ENCODE peak calls at places on chromosome 10, in nine cellular contexts. One of them, this sample, is unnamed.
A peak's percentile ranks its signal among the peaks of the same experiment; 100 is the strongest.

GRCh38 chr10:132449051-132449825 is 52.2 kb downstream of the PWWP2B start:
- DNase-seq in CD8-positive, alpha-beta T cell: no peak
- DNase-seq in brain microvascular endothelial cell: no peak
- DNase-seq in HFF-Myc: no peak
- DNase-seq in ovary: no peak
- DNase-seq in GM23338: no peak
- DNase-seq in left ventricle myocardium inferior: no peak
- DNase-seq in thoracic aorta: no peak
- DNase-seq in Panc1: no peak
- DNase-seq in this sample: no peak

GRCh38 chr10:91622601-91623000 is 10.3 kb downstream of the PPP1R3C start:
- DNase-seq in Panc1: no peak
- DNase-seq in brain microvascular endothelial cell: no peak
- DNase-seq in HFF-Myc: no peak
- DNase-seq in GM23338: no peak
- DNase-seq in ovary: no peak
- DNase-seq in CD8-positive, alpha-beta T cell: no peak
- DNase-seq in thoracic aorta: no peak
- DNase-seq in left ventricle myocardium inferior: no peak
- DNase-seq in this sample: no peak

GRCh38 chr10:89122431-89123066 is 84.6 kb downstream of the CH25H start:
- DNase-seq in left ventricle myocardium inferior: no peak
- DNase-seq in CD8-positive, alpha-beta T cell: no peak
- DNase-seq in brain microvascular endothelial cell: no peak
- DNase-seq in ovary: no peak
- DNase-seq in GM23338: no peak
- DNase-seq in Panc1: no peak
- DNase-seq in HFF-Myc: no peak
- DNase-seq in thoracic aorta: no peak
- DNase-seq in this sample: no peak

GRCh38 chr10:26593896-26594295 is 103.6 kb upstream of the PDSS1 start:
- DNase-seq in CD8-positive, alpha-beta T cell: no peak
- DNase-seq in GM23338: peak; percentile 60
- DNase-seq in HFF-Myc: no peak
- DNase-seq in ovary: no peak
- DNase-seq in Panc1: no peak
- DNase-seq in left ventricle myocardium inferior: no peak
- DNase-seq in brain microvascular endothelial cell: no peak
- DNase-seq in thoracic aorta: no peak
- DNase-seq in this sample: no peak

GRCh38 chr10:29023678-29024077 is 265.2 kb upstream of the LYZL1 start:
- DNase-seq in ovary: no peak
- DNase-seq in HFF-Myc: no peak
- DNase-seq in brain microvascular endothelial cell: no peak
- DNase-seq in left ventricle myocardium inferior: no peak
- DNase-seq in GM23338: no peak
- DNase-seq in CD8-positive, alpha-beta T cell: no peak
- DNase-seq in thoracic aorta: no peak
- DNase-seq in Panc1: no peak
- DNase-seq in this sample: no peak

GRCh38 chr10:128879441-128880175 is 587.4 kb upstream of the MGMT start:
- DNase-seq in Panc1: no peak
- DNase-seq in ovary: no peak
- DNase-seq in brain microvascular endothelial cell: no peak
- DNase-seq in CD8-positive, alpha-beta T cell: no peak
- DNase-seq in HFF-Myc: no peak
- DNase-seq in thoracic aorta: no peak
- DNase-seq in GM23338: no peak
- DNase-seq in left ventricle myocardium inferior: no peak
- DNase-seq in this sample: no peak

GRCh38 chr10:132807621-132808049 is 21.7 kb upstream of the NKX6-2 start:
- DNase-seq in brain microvascular endothelial cell: no peak
- DNase-seq in GM23338: no peak
- DNase-seq in thoracic aorta: no peak
- DNase-seq in HFF-Myc: no peak
- DNase-seq in ovary: no peak
- DNase-seq in Panc1: no peak
- DNase-seq in left ventricle myocardium inferior: peak; percentile 9
- DNase-seq in CD8-positive, alpha-beta T cell: no peak
- DNase-seq in this sample: no peak

GRCh38 chr10:49534670-49535381 is 4.1 kb downstream of the ERCC6 start:
- DNase-seq in thoracic aorta: no peak
- DNase-seq in Panc1: no peak
- DNase-seq in GM23338: no peak
- DNase-seq in brain microvascular endothelial cell: peak; percentile 79
- DNase-seq in HFF-Myc: peak; percentile 60
- DNase-seq in CD8-positive, alpha-beta T cell: no peak
- DNase-seq in left ventricle myocardium inferior: no peak
- DNase-seq in ovary: no peak
- DNase-seq in this sample: no peak

GRCh38 chr10:48523212-48523819 is 81.6 kb downstream of the ARHGAP22 start:
- DNase-seq in Panc1: no peak
- DNase-seq in brain microvascular endothelial cell: peak; percentile 81
- DNase-seq in HFF-Myc: peak; percentile 60
- DNase-seq in CD8-positive, alpha-beta T cell: no peak
- DNase-seq in thoracic aorta: peak; percentile 65
- DNase-seq in ovary: peak; percentile 81
- DNase-seq in left ventricle myocardium inferior: peak; percentile 51
- DNase-seq in GM23338: peak; percentile 74
- DNase-seq in this sample: peak; percentile 69

GRCh38 chr10:77163670-77164348 is 473.8 kb downstream of the KCNMA1 start:
- DNase-seq in GM23338: no peak
- DNase-seq in ovary: peak; percentile 28
- DNase-seq in thoracic aorta: peak; percentile 71
- DNase-seq in CD8-positive, alpha-beta T cell: no peak
- DNase-seq in left ventricle myocardium inferior: no peak
- DNase-seq in HFF-Myc: peak; percentile 90
- DNase-seq in Panc1: peak; percentile 98
- DNase-seq in brain microvascular endothelial cell: peak; percentile 99
- DNase-seq in this sample: peak; percentile 75

GRCh38 chr10:7467031-7467667 is 56.3 kb upstream of the SFMBT2 start:
- DNase-seq in HFF-Myc: no peak
- DNase-seq in ovary: no peak
- DNase-seq in Panc1: no peak
- DNase-seq in CD8-positive, alpha-beta T cell: no peak
- DNase-seq in GM23338: no peak
- DNase-seq in thoracic aorta: no peak
- DNase-seq in left ventricle myocardium inferior: no peak
- DNase-seq in brain microvascular endothelial cell: no peak
- DNase-seq in this sample: no peak

GRCh38 chr10:119504651-119505050 is 37.9 kb downstream of the RGS10 start:
- DNase-seq in GM23338: no peak
- DNase-seq in ovary: no peak
- DNase-seq in HFF-Myc: no peak
- DNase-seq in Panc1: no peak
- DNase-seq in brain microvascular endothelial cell: no peak
- DNase-seq in left ventricle myocardium inferior: no peak
- DNase-seq in CD8-positive, alpha-beta T cell: no peak
- DNase-seq in thoracic aorta: no peak
- DNase-seq in this sample: no peak

DNA sequence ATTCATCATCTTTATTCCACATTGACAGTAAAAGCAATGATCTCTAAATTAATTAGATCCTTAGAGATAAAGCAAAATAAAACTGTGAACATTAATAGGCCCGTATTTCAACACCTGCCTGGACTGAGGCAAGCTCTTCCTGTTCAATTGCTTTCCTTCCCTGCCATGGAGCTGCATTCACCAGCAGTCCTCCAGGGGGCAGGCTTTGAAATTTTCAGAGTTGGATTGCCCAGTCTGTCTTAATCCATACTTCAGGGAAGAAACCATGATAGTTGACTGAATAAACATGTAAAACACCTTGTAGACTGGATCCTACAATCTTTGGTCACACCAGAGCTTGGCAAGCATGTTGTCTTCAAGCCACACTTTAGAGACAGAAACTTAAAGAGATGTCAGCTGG is 936.6 kb downstream of the NRG3 start:
- DNase-seq in thoracic aorta: no peak
- DNase-seq in brain microvascular endothelial cell: peak; percentile 5
- DNase-seq in Panc1: no peak
- DNase-seq in HFF-Myc: no peak
- DNase-seq in GM23338: peak; percentile 65
- DNase-seq in CD8-positive, alpha-beta T cell: no peak
- DNase-seq in ovary: no peak
- DNase-seq in left ventricle myocardium inferior: no peak
- DNase-seq in this sample: no peak
- TF ChIP-seq CTCF in thoracic aorta: no peak
- TF ChIP-seq CTCF in brain microvascular endothelial cell: peak; percentile 37
- TF ChIP-seq CTCF in Panc1: peak; percentile 31
- TF ChIP-seq CTCF in HFF-Myc: peak; percentile 61
- TF ChIP-seq CTCF in GM23338: peak; percentile 75
- TF ChIP-seq CTCF in CD8-positive, alpha-beta T cell: no peak
- TF ChIP-seq CTCF in ovary: no peak
- TF ChIP-seq CTCF in left ventricle myocardium inferior: peak; percentile 30
- TF ChIP-seq CTCF in this sample: peak; percentile 32

GRCh38 chr10:86635402-86635801 is 18.9 kb upstream of the OPN4 start:
- DNase-seq in brain microvascular endothelial cell: peak; percentile 49
- DNase-seq in Panc1: no peak
- DNase-seq in left ventricle myocardium inferior: no peak
- DNase-seq in thoracic aorta: no peak
- DNase-seq in HFF-Myc: no peak
- DNase-seq in CD8-positive, alpha-beta T cell: no peak
- DNase-seq in ovary: no peak
- DNase-seq in GM23338: no peak
- DNase-seq in this sample: peak; percentile 28

GRCh38 chr10:86632009-86632800 is 22.1 kb upstream of the OPN4 start:
- DNase-seq in GM23338: peak; percentile 94
- DNase-seq in Panc1: no peak
- DNase-seq in ovary: no peak
- DNase-seq in thoracic aorta: no peak
- DNase-seq in CD8-positive, alpha-beta T cell: no peak
- DNase-seq in left ventricle myocardium inferior: peak; percentile 58
- DNase-seq in HFF-Myc: no peak
- DNase-seq in brain microvascular endothelial cell: no peak
- DNase-seq in this sample: no peak

GRCh38 chr10:86630079-86630478 is 24.3 kb upstream of the OPN4 start:
- DNase-seq in left ventricle myocardium inferior: peak; percentile 46
- DNase-seq in CD8-positive, alpha-beta T cell: no peak
- DNase-seq in thoracic aorta: no peak
- DNase-seq in GM23338: no peak
- DNase-seq in brain microvascular endothelial cell: no peak
- DNase-seq in Panc1: no peak
- DNase-seq in ovary: no peak
- DNase-seq in HFF-Myc: no peak
- DNase-seq in this sample: no peak

DNA sequence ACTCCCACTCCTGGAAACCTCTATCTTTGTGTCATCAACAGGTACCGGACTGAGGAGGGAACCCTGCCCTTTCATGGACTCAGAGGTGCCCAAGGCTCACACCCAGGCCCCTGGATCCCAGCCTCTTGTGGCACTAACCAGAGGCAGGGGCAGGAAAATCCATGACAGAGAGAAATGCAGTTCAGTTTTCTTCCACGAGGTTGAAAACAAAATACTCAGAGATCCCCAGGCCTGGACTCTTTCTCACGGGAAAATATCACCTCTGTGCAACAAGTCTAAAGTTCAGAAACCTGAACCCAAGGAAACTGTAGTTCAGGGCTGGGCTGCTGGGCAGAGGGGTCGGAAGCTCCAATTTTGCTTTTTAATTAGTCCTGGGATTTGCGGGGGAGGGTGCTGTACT is 21.4 kb upstream of the OPN4 start:
- DNase-seq in ovary: no peak
- DNase-seq in brain microvascular endothelial cell: no peak
- DNase-seq in Panc1: no peak
- DNase-seq in CD8-positive, alpha-beta T cell: no peak
- DNase-seq in left ventricle myocardium inferior: no peak
- DNase-seq in HFF-Myc: no peak
- DNase-seq in thoracic aorta: no peak
- DNase-seq in GM23338: no peak
- DNase-seq in this sample: no peak
- TF ChIP-seq CTCF in ovary: no peak
- TF ChIP-seq CTCF in brain microvascular endothelial cell: no peak
- TF ChIP-seq CTCF in Panc1: no peak
- TF ChIP-seq CTCF in CD8-positive, alpha-beta T cell: no peak
- TF ChIP-seq CTCF in left ventricle myocardium inferior: no peak
- TF ChIP-seq CTCF in HFF-Myc: no peak
- TF ChIP-seq CTCF in thoracic aorta: no peak
- TF ChIP-seq CTCF in GM23338: no peak
- TF ChIP-seq CTCF in this sample: no peak

GRCh38 chr10:72642318-72642717 is 16.4 kb upstream of the MICU1 start:
- DNase-seq in left ventricle myocardium inferior: no peak
- DNase-seq in Panc1: no peak
- DNase-seq in CD8-positive, alpha-beta T cell: no peak
- DNase-seq in brain microvascular endothelial cell: no peak
- DNase-seq in HFF-Myc: no peak
- DNase-seq in thoracic aorta: no peak
- DNase-seq in GM23338: no peak
- DNase-seq in ovary: no peak
- DNase-seq in this sample: no peak
- TF ChIP-seq CTCF in left ventricle myocardium inferior: no peak
- TF ChIP-seq CTCF in Panc1: no peak
- TF ChIP-seq CTCF in CD8-positive, alpha-beta T cell: no peak
- TF ChIP-seq CTCF in brain microvascular endothelial cell: no peak
- TF ChIP-seq CTCF in HFF-Myc: no peak
- TF ChIP-seq CTCF in thoracic aorta: no peak
- TF ChIP-seq CTCF in GM23338: no peak
- TF ChIP-seq CTCF in ovary: no peak
- TF ChIP-seq CTCF in this sample: no peak

GRCh38 chr10:93893646-93894515 is at the start of gene SLC35G1:
- DNase-seq in ovary: peak; percentile 77
- DNase-seq in brain microvascular endothelial cell: peak; percentile 21
- DNase-seq in Panc1: peak; percentile 27
- DNase-seq in GM23338: peak; percentile 77
- DNase-seq in thoracic aorta: no peak
- DNase-seq in HFF-Myc: peak; percentile 14
- DNase-seq in CD8-positive, alpha-beta T cell: peak; percentile 86
- DNase-seq in left ventricle myocardium inferior: peak; percentile 62
- DNase-seq in this sample: peak; percentile 28

GRCh38 chr10:93903051-93903450 is 9.3 kb downstream of the SLC35G1 start:
- DNase-seq in Panc1: no peak
- DNase-seq in GM23338: no peak
- DNase-seq in brain microvascular endothelial cell: no peak
- DNase-seq in ovary: no peak
- DNase-seq in HFF-Myc: no peak
- DNase-seq in left ventricle myocardium inferior: no peak
- DNase-seq in CD8-positive, alpha-beta T cell: no peak
- DNase-seq in thoracic aorta: no peak
- DNase-seq in this sample: no peak

GRCh38 chr10:93897070-93897797 is 3.5 kb downstream of the SLC35G1 start:
- DNase-seq in thoracic aorta: no peak
- DNase-seq in left ventricle myocardium inferior: no peak
- DNase-seq in CD8-positive, alpha-beta T cell: no peak
- DNase-seq in Panc1: no peak
- DNase-seq in brain microvascular endothelial cell: no peak
- DNase-seq in ovary: no peak
- DNase-seq in HFF-Myc: no peak
- DNase-seq in GM23338: no peak
- DNase-seq in this sample: no peak

GRCh38 chr10:93894516-93895378 is 969 bp downstream of the SLC35G1 start:
- DNase-seq in Panc1: no peak
- DNase-seq in thoracic aorta: no peak
- DNase-seq in HFF-Myc: no peak
- DNase-seq in CD8-positive, alpha-beta T cell: peak; percentile 51
- DNase-seq in brain microvascular endothelial cell: no peak
- DNase-seq in GM23338: no peak
- DNase-seq in left ventricle myocardium inferior: no peak
- DNase-seq in ovary: peak; percentile 18
- DNase-seq in this sample: no peak

DNA sequence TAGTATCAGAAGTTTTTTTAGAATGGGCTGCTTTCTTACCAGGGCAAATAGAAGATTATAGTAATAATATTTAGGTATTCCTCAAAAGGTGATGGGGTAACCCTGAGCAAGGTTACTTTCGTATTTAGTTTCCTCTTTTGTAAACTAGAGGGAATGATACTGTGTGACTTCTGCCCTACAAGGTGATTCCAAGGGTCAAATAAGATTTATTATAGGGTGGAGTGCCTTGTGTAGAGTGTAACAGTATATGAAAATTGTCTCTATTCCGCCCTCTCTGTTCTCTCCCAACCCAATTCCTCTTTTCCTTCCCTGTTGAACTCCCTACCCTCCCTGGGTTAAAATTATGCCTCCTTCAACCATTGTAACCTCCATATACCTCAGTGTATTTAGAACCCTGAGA is 5.3 kb downstream of the SLC35G1 start:
- DNase-seq in HFF-Myc: no peak
- DNase-seq in Panc1: no peak
- DNase-seq in ovary: no peak
- DNase-seq in thoracic aorta: no peak
- DNase-seq in left ventricle myocardium inferior: no peak
- DNase-seq in GM23338: no peak
- DNase-seq in CD8-positive, alpha-beta T cell: no peak
- DNase-seq in brain microvascular endothelial cell: no peak
- DNase-seq in this sample: no peak
- TF ChIP-seq CTCF in HFF-Myc: no peak
- TF ChIP-seq CTCF in Panc1: no peak
- TF ChIP-seq CTCF in ovary: no peak
- TF ChIP-seq CTCF in thoracic aorta: no peak
- TF ChIP-seq CTCF in left ventricle myocardium inferior: no peak
- TF ChIP-seq CTCF in GM23338: no peak
- TF ChIP-seq CTCF in CD8-positive, alpha-beta T cell: no peak
- TF ChIP-seq CTCF in brain microvascular endothelial cell: no peak
- TF ChIP-seq CTCF in this sample: no peak